ENCODE peak calls at places on chromosomes 7 and 10, in four cellular contexts. H, K, O and G are unnamed samples.

GRCh38 chr10:79112898-79113431 is 44.2 kb downstream of the ZMIZ1 start:
- DNase-seq in H (no peak), K (no peak), O (no peak), G (no peak)

GRCh38 chr10:93334901-93335312 is 147.2 kb downstream of the MYOF start:
- DNase-seq in H (no peak), K (no peak), O (no peak), G (no peak)

GRCh38 chr10:49323896-49324270 is 24.9 kb downstream of the C10orf71 start:
- DNase-seq in H (no peak), K (no peak), O (no peak), G (no peak)

GRCh38 chr10:15136129-15136726 is 32.3 kb downstream of the NMT2 start:
- DNase-seq in H (no peak), K (no peak), O (no peak), G (no peak)

GRCh38 chr7:25407932-25408480 is 179.7 kb upstream of the NPVF start:
- DNase-seq in H (no peak), K (no peak), O (no peak), G (no peak)

GRCh38 chr10:47023237-47024045 is 112.2 kb downstream of the PTPN20 start:
- DNase-seq in H (no peak), K (no peak), O (no peak), G (no peak)

GRCh38 chr7:104984591-104985258 is 29.3 kb upstream of the KMT2E start:
- DNase-seq in H (no peak), K (no peak), O (no peak), G (no peak)

GRCh38 chr10:103231047-103231551 is 14.6 kb upstream of the RPEL1 start:
- DNase-seq in H (peak; percentile 26), K (no peak), O (no peak), G (no peak)

GRCh38 chr10:126479280-126479679 is 91.0 kb upstream of the ADAM12 start:
- DNase-seq in H (no peak), K (no peak), O (no peak), G (no peak)

GRCh38 chr7:31114593-31115343 is 62.7 kb downstream of the ADCYAP1R1 start:
- DNase-seq in H (no peak), K (no peak), O (no peak), G (no peak)

GRCh38 chr7:85927226-85927625 is 716.5 kb upstream of the GRM3 start:
- DNase-seq in H (no peak), K (no peak), O (no peak), G (no peak)

GRCh38 chr7:153567426-153567825 is 484.8 kb upstream of the DPP6 start:
- DNase-seq in H (peak; percentile 11), K (no peak), O (no peak), G (no peak)

GRCh38 chr10:113822174-113822573 is 31.7 kb downstream of the DCLRE1A start:
- DNase-seq in H (no peak), K (no peak), O (no peak), G (no peak)

GRCh38 chr10:44685177-44685576 is 226.0 kb upstream of the TMEM72 start:
- DNase-seq in H (no peak), K (no peak), O (no peak), G (no peak)

GRCh38 chr7:40197527-40197926 is 62.7 kb downstream of the SUGCT start:
- DNase-seq in H (no peak), K (no peak), O (no peak), G (no peak)

GRCh38 chr10:3990307-3990706 is 205.3 kb upstream of the KLF6 start:
- DNase-seq in H (no peak), K (no peak), O (no peak), G (no peak)

GRCh38 chr10:5501976-5502902 is 2.9 kb upstream of the CALML5 start:
- DNase-seq in H (no peak), K (no peak), O (no peak), G (no peak)

GRCh38 chr10:132341017-132341416 is 9.0 kb downstream of the LRRC27 start:
- DNase-seq in H (no peak), K (no peak), O (no peak), G (no peak)

GRCh38 chr7:94374231-94374630 is 20.5 kb upstream of the COL1A2 start:
- DNase-seq in H (peak; percentile 74), K (no peak), O (no peak), G (no peak)

GRCh38 chr7:154451480-154452457 is 399.6 kb downstream of the DPP6 start:
- DNase-seq in H (no peak), K (no peak), O (no peak), G (no peak)

GRCh38 chr10:85100495-85100894 is 772.1 kb downstream of the CCSER2 start:
- DNase-seq in H (no peak), K (no peak), O (no peak), G (no peak)

GRCh38 chr10:85111271-85111670 is 782.9 kb downstream of the CCSER2 start:
- DNase-seq in H (no peak), K (no peak), O (no peak), G (no peak)

GRCh38 chr10:85105614-85106013 is 777.2 kb downstream of the CCSER2 start:
- DNase-seq in H (no peak), K (no peak), O (no peak), G (no peak)
- TF ChIP-seq CTCF in H (no peak), K (peak; percentile 33), O (peak; percentile 26), G (no peak)

GRCh38 chr10:99689461-99689860 is 30.2 kb downstream of the ENTPD7 start:
- DNase-seq in H (no peak), K (no peak), O (no peak), G (no peak)

GRCh38 chr10:99698504-99699080 is 33.3 kb downstream of the COX15 start:
- DNase-seq in H (no peak), K (no peak), O (no peak), G (no peak)

GRCh38 chr10:99695761-99696160 is 36.2 kb downstream of the COX15 start:
- DNase-seq in H (no peak), K (no peak), O (no peak), G (no peak)

GRCh38 chr10:99694171-99694570 is 34.9 kb downstream of the ENTPD7 start:
- DNase-seq in H (no peak), K (no peak), O (no peak), G (no peak)
- TF ChIP-seq CTCF in H (no peak), K (no peak), O (no peak), G (no peak)

GRCh38 chr10:74055383-74056065 is 57.6 kb downstream of the VCL start:
- DNase-seq in H (no peak), K (no peak), O (no peak), G (no peak)
- TF ChIP-seq CTCF in H (no peak), K (no peak), O (no peak), G (no peak)

GRCh38 chr7:43481905-43482678 is 100.8 kb upstream of the STK17A start:
- DNase-seq in H (no peak), K (no peak), O (no peak), G (no peak)

GRCh38 chr7:43479543-43479942 is 103.4 kb upstream of the STK17A start:
- DNase-seq in H (no peak), K (no peak), O (no peak), G (no peak)

GRCh38 chr7:43475983-43476382 is 106.9 kb upstream of the STK17A start:
- DNase-seq in H (no peak), K (no peak), O (no peak), G (no peak)

GRCh38 chr7:43480581-43480980 is 102.3 kb upstream of the STK17A start:
- DNase-seq in H (no peak), K (no peak), O (no peak), G (no peak)

DNA sequence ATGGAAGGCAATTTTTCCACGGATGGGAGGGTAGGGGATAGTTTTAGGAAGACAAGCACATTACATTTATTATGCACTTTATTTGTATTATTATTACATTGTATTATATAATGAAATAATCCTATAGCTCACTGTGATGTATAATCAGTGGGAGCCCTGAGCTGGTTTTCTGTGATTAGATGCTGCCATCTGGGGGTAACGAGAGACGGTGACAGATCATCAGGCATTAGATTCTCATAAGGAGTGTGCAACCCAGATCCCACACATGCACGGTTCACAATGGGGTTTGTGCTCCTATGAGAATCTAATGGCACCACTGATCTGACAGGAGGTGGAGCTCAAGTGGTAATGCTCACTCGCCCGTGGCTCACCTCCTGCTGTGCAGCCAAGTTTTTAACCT is 103.9 kb upstream of the STK17A start:
- DNase-seq in H (no peak), K (no peak), O (no peak), G (no peak)
- TF ChIP-seq CTCF in H (no peak), K (peak; percentile 18), O (no peak), G (no peak)

DNA sequence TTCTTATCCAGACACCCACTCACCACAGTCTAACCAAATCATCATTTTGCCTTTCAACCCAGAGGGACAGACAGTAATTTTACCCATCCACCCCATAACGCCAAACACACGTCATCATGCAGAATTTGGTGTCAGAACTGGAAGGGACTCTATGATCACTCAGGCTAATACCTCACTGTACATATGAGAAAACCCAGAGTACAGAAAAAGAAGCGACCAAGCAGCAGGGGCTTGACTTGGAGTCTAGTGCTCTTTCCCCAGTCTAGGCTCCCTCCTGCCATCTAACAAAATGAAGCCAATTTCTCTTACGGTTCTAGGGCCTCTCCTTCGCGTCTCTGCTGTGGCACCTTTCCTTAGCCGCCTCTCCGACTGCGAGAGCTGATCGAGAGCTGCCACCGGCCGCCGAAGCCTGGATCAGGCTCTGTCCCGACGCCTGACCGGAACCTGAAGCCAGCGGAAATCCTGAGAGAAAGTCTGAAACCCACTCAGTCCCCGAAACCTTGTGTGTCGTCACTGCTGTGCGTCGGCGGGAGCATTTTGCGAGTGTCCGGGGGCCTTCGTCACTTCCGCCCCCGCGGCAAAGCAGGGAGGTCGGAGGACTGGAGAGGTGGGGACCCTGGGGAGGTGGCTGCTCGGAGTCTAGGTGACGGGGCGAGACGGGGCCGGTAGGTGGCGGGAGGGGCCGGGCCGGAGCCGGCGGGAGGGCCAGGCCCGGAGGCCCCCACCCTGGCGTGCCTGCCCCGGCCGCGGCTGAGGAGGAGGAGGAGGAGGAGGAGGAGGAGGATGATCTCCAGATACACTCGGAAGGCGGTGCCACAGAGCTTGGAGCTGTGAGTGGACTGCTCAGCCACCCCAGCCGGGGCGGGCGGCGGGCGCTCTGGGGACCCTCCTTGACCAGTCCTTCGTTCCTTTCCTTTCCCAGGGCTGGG is at the start of the genes ECD and FAM149B1:
- DNase-seq in H (peak; percentile 95), K (peak; percentile 80), O (peak; percentile 90), G (peak; percentile 92)
- TF ChIP-seq CTCF in H (no peak), K (peak; percentile 20), O (peak; percentile 17), G (no peak)

DNA sequence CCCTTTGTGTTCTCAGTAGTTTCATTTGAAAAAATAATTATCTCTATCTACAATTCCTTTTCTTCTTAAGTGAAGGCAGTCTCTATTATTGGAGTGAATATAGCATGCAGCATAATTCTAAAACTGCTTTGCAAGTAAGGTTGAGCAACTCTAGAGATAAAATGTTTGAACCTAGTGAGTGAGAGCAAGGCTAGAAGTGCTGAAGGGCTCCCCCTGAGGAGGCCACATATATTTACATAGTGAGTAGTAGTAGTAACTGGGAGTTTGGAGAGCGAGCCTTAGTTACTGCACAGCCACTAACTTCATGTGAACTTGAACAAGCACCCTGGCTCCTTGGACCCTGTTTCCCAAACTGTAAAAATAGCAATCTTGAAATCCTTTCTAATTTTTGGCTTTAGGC is 141.5 kb upstream of the DKK1 start:
- DNase-seq in H (no peak), K (no peak), O (no peak), G (no peak)
- TF ChIP-seq CTCF in H (no peak), K (no peak), O (no peak), G (no peak)

DNA sequence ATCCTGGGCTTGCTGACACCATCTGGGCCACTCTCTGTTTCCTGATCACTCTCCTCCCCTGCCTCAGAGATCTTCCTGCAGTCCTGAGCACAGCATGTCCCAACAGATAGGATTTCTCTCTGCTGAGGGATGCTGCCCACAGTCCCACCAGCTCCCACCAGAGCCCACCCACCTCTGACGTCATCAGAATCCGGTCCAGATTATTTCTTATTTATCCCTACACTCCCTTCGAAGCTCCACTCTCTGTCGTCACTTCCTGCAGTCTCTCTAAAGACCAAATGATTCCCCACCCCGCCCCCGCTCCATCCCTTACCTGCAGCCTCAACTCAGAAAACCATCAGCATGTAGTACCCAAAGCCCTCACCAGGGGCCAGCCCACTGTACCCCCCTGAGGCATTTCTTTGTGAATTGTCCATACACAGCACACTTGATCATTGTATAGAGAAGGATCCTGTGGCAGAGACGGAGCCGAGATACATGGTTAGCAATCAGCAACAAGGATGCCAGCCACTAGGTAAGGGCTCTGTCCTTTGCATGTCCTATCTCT is 192.0 kb upstream of the MGMT start:
- DNase-seq in H (no peak), K (no peak), O (no peak), G (no peak)
- TF ChIP-seq CTCF in H (no peak), K (peak; percentile 18), O (no peak), G (no peak)